ENCODE peak calls at places on chromosome 10, in four cellular contexts. Y is A549, N is choroid plexus epithelial cell, F is right atrium auricular region. E is an unnamed sample.

GRCh38 chr10:57579926-57580325 is 687.8 kb downstream of the IPMK start:
- DNase-seq in N (peak; percentile 65), Y (peak; percentile 60), F (no peak), E (no peak)

GRCh38 chr10:107626862-107627261 is 462.4 kb upstream of the SORCS1 start:
- DNase-seq in Y (no peak), N (no peak), F (no peak), E (no peak)

GRCh38 chr10:31978158-31978483 is 49.5 kb upstream of the ARHGAP12 start:
- DNase-seq in Y (no peak), F (no peak), N (no peak), E (no peak)

GRCh38 chr10:24432478-24433416 is 223.8 kb downstream of the KIAA1217 start:
- DNase-seq in F (no peak), Y (no peak), N (peak; percentile 61), E (no peak)

GRCh38 chr10:73094986-73095478 is 1.6 kb downstream of the P4HA1 start:
- DNase-seq in Y (no peak), F (no peak), N (peak; percentile 13), E (no peak)

GRCh38 chr10:404341-404740 is 269.1 kb downstream of the ZMYND11 start:
- DNase-seq in N (peak; percentile 92), Y (no peak), F (no peak), E (peak; percentile 72)

GRCh38 chr10:102633282-102633681 is 11.0 kb upstream of the TRIM8 start:
- DNase-seq in N (peak; percentile 58), Y (no peak), F (no peak), E (peak; percentile 53)

GRCh38 chr10:114024876-114025609 is 18.6 kb upstream of the ADRB1 start:
- DNase-seq in N (peak; percentile 76), Y (peak; percentile 25), F (no peak), E (peak; percentile 18)

GRCh38 chr10:86938260-86938659 is 19.2 kb downstream of the MMRN2 start:
- DNase-seq in F (peak; percentile 56), N (no peak), Y (no peak), E (no peak)

DNA sequence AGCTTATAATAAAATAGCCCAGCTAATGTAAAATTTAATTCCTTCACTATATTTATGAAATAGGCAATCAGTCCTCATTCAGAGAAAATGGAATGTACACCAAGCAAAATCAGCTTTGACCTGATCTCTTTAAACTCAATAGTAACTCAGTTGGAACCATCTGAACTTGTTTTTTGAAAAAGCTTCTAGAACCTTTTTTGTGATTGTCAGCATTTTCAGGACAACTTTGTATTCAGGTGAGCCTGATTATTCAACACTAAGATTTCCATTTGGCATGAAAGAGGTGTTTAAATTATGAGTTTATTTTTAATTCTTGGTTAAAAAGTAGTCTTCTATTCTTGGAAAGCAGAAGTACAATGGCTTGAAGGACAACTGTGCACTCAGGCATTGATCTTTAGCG is 89.5 kb downstream of the FRMD4A start:
- DNase-seq in Y (no peak), N (no peak), F (no peak), E (no peak)
- TF ChIP-seq CTCF in Y (no peak), N (no peak), F (no peak), E (no peak)

DNA sequence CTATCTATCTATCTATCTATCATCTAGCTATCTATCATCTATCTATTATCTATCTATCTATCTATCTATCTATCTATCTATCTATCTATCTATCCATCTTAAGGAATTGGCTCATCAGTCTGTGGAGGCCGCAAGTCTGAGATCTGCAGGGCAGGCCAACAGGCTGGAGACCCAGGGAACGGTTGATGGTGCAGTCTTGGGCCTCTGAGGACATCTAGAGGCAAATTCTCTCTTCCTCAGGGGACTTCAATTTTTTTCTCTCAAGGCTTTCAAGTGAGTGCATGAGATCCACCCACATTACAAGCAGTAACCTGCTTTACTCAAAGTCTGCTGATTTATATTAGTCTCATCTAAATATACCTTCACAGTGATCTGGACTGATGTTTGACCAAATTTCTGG is 197.0 kb downstream of the GLRX3 start:
- DNase-seq in N (no peak), F (no peak), Y (peak; percentile 1), E (no peak)
- TF ChIP-seq CTCF in N (no peak), F (no peak), Y (no peak), E (no peak)

DNA sequence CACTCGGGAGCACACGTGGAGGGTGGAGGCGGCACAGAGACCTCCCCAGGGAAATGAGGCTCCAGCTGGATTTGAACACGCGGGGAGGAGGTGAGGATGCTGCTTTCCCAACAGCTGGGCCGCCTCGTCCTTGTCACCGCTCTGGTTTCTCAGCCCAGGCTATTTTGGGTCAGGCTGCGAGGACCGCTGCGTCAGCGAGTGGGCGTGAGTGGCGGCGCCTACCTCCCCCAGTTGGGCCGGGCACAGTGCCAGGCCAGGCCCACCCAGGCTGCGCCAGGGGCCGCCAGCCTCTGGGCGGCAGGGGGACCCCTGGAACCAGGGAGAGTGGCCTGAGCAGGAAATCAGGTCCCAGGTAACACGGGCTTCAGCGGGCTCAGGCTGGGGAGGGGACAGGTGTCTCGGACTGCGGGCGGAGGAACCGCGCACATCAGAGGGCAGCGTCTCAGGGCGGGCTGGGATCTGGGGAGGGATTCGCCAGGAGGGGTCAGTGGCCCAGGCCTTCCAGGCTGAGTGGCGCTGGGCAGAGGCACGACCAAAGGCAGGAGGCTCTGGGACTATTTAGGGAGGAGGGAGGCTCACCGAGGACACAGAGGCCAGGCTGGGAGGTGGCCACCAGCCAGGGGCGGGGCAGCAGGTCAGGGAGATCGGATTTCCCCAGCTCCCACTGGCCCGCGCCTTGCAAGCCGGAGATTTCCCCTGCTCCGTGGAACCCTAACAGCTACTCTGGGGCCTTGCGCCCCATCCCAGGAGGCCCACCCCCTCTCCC is 125.2 kb upstream of the RET start:
- DNase-seq in Y (no peak), F (peak; percentile 54), N (no peak), E (no peak)
- TF ChIP-seq CTCF in Y (no peak), F (no peak), N (no peak), E (no peak)

DNA sequence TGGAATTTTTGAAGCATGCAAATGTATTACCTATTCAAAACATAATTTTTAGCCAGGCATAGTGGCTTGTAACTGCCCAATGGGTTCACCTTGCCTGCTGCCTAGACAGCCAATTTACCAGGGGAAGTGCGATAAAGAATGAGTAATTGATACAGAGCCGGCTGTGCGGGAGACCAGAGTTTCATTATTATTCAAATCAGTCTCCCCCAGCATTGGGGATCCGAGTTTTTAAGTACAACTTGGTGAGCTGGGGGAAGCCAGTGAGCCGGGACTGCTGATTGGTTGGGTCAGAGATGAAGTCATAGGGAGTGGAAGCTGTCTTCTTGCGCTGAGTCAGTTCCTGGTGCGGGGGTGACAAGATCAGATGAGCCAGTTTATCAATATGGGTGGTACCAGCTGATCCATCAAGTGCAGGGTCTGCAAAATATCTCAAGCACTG is 29.1 kb upstream of the NRBF2 start:
- DNase-seq in N (no peak), Y (no peak), F (no peak), E (no peak)
- TF ChIP-seq CTCF in N (no peak), Y (no peak), F (no peak), E (no peak)

GRCh38 chr10:49418328-49418727 is 22.4 kb upstream of the DRGX start:
- DNase-seq in Y (no peak), N (no peak), F (no peak), E (no peak)
- TF ChIP-seq CTCF in Y (no peak), N (no peak), F (no peak), E (peak; percentile 36)

DNA sequence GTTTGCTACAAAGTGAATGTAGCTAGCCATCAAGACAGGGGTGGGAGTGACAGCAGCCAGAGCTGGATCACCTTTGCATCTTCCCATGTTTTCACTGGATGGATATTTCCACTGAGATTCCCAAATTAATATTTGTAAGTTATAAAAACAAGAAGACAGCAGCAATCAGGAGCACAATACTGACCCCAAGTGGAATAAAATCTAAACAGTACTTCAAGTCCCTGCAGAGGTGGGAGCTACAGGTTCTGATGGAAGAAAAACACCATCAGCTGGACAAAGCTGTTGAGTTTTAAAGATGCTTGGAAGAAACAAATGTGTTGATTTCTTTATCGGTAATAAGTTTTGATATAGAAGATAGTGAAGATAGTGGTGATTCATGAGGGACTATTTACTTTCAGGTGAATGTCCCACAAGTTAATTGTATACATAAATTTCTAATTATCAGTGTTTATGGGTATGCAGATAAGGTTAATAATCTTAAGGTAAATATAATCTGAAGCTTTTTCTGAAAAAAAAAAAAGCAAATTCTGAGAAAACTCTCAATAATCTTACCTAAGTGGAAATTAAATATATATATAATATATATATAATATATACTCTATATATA is 129.3 kb downstream of the SLC16A9 start:
- DNase-seq in N (peak; percentile 73), F (no peak), Y (peak; percentile 39), E (peak; percentile 8)
- TF ChIP-seq CTCF in N (peak; percentile 65), F (no peak), Y (peak; percentile 57), E (peak; percentile 56)

GRCh38 chr10:10903620-10904019 is 114.1 kb upstream of the CELF2 start:
- DNase-seq in Y (no peak), N (no peak), F (no peak), E (no peak)

GRCh38 chr10:10897400-10897799 is 120.3 kb upstream of the CELF2 start:
- DNase-seq in N (no peak), F (no peak), Y (no peak), E (no peak)

GRCh38 chr10:10902951-10903350 is 114.7 kb upstream of the CELF2 start:
- DNase-seq in Y (no peak), N (no peak), F (no peak), E (no peak)

DNA sequence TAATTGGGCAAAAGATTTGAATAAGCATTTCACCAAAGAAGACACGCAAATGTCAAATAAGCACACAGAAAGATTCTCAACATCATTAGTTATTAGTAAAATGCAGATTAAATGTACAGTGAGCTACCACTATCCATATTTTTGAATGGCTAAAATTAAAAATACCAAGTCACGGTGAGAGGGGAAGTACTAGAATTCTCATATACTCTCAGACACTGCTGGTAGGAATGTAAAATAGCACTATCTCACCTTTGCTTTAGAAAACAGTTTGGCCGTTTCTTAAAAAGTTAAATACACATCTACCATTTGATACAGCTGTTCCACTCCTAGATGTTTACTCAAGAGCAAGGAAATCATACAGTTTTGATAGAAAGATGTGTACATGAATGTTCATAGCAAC is 115.8 kb upstream of the CELF2 start:
- DNase-seq in N (no peak), F (no peak), Y (no peak), E (no peak)
- TF ChIP-seq CTCF in N (no peak), F (no peak), Y (no peak), E (no peak)

GRCh38 chr10:115125505-115125904 is 32.3 kb downstream of the ATRNL1 start:
- DNase-seq in N (peak; percentile 15), F (no peak), Y (no peak), E (no peak)
- TF ChIP-seq CTCF in N (no peak), F (no peak), Y (no peak), E (no peak)

DNA sequence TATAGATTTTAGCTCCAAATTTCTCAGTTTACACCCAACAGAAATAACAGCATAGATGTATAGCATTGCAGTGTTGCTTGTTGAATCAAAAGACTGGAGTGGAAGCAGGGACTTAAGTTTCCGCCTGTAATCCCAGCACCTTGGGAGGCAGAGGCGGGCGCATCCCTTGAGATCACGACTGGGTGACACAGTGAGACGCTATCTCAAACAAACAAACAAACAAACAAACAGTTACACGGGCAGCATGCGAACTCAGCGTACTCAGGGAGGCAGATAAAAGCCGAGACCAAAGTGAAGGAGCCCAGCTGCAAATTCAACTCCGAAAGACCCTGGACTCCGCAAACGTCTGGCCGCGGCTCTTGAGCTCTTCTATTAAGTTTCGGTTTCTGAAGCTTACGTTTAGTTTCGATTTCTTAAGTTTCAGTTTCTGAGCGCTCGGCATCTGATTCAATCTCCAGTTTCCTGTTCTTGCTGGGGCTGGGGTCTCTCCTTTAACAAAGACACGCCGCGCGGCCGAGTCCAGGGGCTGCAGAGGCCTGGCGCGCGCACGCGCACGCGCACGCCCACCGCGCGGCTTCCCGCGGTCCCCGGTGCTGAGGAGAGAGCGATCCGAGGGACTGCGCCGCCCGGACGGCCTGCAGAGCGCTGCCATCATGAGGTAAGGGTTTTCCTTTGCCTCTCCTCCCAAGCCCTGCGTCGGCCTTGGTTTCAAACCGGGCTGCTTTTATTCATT is at the start of gene IFIT5:
- DNase-seq in F (peak; percentile 70), N (peak; percentile 82), Y (peak; percentile 71), E (peak; percentile 52)
- TF ChIP-seq CTCF in F (no peak), N (no peak), Y (no peak), E (no peak)